ENCODE peak calls at places on chromosomes 12 and 14, in six cellular contexts. Q is IMR-90, P is H9, M is neuronal stem cell, L is H1, E is mesendoderm. T is an unnamed sample.

GRCh38 chr12:6489449-6489848 is 3.6 kb downstream of the MRPL51 start:
- DNase-seq in E (no peak), L (no peak), M (no peak), P (no peak), Q (no peak), T (no peak)

GRCh38 chr12:126784328-126784921 is 1482.5 kb upstream of the TMEM132C start:
- DNase-seq in L (peak), P (peak), M (peak), Q (no peak), E (peak), T (no peak)

GRCh38 chr12:109291531-109292341 is 17.3 kb downstream of the FOXN4 start:
- DNase-seq in M (peak), Q (no peak), P (peak), E (peak), L (peak), T (peak)

GRCh38 chr12:10366875-10367274 is 23.0 kb downstream of the KLRK1 start:
- DNase-seq in M (no peak), E (peak), Q (no peak), P (no peak), L (no peak), T (peak)

GRCh38 chr14:99725774-99726537 is 41.9 kb downstream of the CYP46A1 start:
- DNase-seq in M (no peak), E (peak), L (no peak), Q (no peak), P (peak), T (no peak)

GRCh38 chr12:2640709-2641108 is 154.1 kb upstream of the FKBP4 start:
- DNase-seq in M (no peak), L (no peak), E (peak), P (peak), Q (peak), T (peak)

GRCh38 chr12:13154027-13154538 is 42.4 kb upstream of the EMP1 start:
- DNase-seq in P (no peak), E (no peak), Q (peak), L (no peak), M (no peak), T (peak)

GRCh38 chr14:68762944-68763831 is 29.7 kb downstream of the ZFP36L1 start:
- DNase-seq in Q (peak), L (no peak), P (peak), E (peak), M (peak), T (no peak)

GRCh38 chr14:35825968-35826217 is 245 bp upstream of the BRMS1L start:
- DNase-seq in Q (no peak), M (no peak), P (no peak), L (no peak), E (no peak), T (no peak)

GRCh38 chr14:52299692-52300278 is 14.3 kb upstream of the PTGER2 start:
- DNase-seq in Q (peak), E (peak), M (no peak), P (no peak), L (no peak), T (peak)

GRCh38 chr12:80053048-80053790 is 46.1 kb upstream of the OTOGL start:
- DNase-seq in L (no peak), Q (peak), P (no peak), E (no peak), M (no peak), T (peak)

GRCh38 chr12:27709212-27709931 is 1.3 kb upstream of the MRPS35 start:
- DNase-seq in M (no peak), Q (no peak), E (no peak), L (no peak), P (no peak), T (no peak)

GRCh38 chr12:27711957-27712356 is 1.3 kb downstream of the MRPS35 start:
- DNase-seq in Q (no peak), E (no peak), M (no peak), L (no peak), P (no peak), T (no peak)

GRCh38 chr12:27709932-27710591 is 570 bp upstream of the MRPS35 start:
- DNase-seq in M (no peak), Q (peak), P (no peak), E (no peak), L (no peak), T (no peak)

GRCh38 chr12:27711312-27711682 is 665 bp downstream of the MRPS35 start:
- DNase-seq in M (no peak), P (no peak), E (peak), Q (no peak), L (no peak), T (no peak)

GRCh38 chr12:27710592-27711311 is at the start of gene MRPS35:
- DNase-seq in P (peak), M (peak), Q (peak), L (peak), E (peak), T (peak)
- H3K23ac ChIP-seq in P (no peak), M (peak), Q (peak), L (no peak), E (peak), T (no peak)

GRCh38 chr14:59483819-59484610 is at the start of the genes JKAMP and L3HYPDH:
- DNase-seq in Q (peak), P (peak), M (peak), L (peak), E (peak), T (peak)
- H3K23ac ChIP-seq in Q (peak), P (no peak), M (peak), L (no peak), E (peak), T (peak)

GRCh38 chr12:102204025-102204424 is 6.4 kb upstream of the PMCH start:
- DNase-seq in E (no peak), M (no peak), L (no peak), P (no peak), Q (no peak), T (no peak)
- H3K23ac ChIP-seq in E (no peak), M (no peak), L (no peak), P (no peak), Q (no peak), T (no peak)

GRCh38 chr14:55414551-55414950 is 2.9 kb upstream of the ATG14 start:
- DNase-seq in E (no peak), M (no peak), L (no peak), P (no peak), Q (no peak), T (no peak)
- H3K23ac ChIP-seq in E (no peak), M (no peak), L (no peak), P (no peak), Q (no peak), T (no peak)

DNA sequence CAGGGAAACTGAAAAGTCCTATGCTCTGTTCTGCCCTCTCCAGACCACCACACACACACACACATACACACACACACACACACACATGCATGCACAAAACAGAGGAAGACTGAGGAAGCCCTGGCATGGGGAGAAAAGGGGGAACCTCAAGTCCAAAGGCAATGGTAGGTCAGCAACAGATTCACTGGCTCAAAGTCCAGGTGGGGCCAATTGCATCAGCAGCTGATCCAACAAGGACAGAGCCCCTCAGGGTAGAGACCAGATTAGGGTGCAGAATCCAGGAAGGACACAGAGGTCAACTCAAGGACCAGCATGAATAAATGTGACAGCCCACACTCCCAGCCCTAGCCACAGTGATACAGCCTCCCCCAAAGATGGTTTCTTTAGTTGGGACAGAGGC is 425.0 kb upstream of the SOX5 start:
- DNase-seq in E (no peak), Q (no peak), P (no peak), L (no peak), M (no peak), T (no peak)
- H3K23ac ChIP-seq in E (no peak), Q (peak), P (no peak), L (no peak), M (no peak), T (no peak)

GRCh38 chr12:64446295-64446694 is 5.6 kb upstream of the TBK1 start:
- DNase-seq in L (no peak), P (no peak), M (no peak), Q (no peak), E (no peak), T (no peak)

GRCh38 chr12:64451687-64452558 is at the start of gene TBK1:
- DNase-seq in L (peak), M (peak), P (peak), Q (peak), E (peak), T (peak)

GRCh38 chr12:64450057-64450640 is 1.8 kb upstream of the TBK1 start:
- DNase-seq in Q (no peak), P (no peak), E (no peak), L (no peak), M (no peak), T (no peak)

GRCh38 chr12:64452559-64453329 is 824 bp downstream of the TBK1 start:
- DNase-seq in L (no peak), P (no peak), Q (peak), M (no peak), E (peak), T (peak)

DNA sequence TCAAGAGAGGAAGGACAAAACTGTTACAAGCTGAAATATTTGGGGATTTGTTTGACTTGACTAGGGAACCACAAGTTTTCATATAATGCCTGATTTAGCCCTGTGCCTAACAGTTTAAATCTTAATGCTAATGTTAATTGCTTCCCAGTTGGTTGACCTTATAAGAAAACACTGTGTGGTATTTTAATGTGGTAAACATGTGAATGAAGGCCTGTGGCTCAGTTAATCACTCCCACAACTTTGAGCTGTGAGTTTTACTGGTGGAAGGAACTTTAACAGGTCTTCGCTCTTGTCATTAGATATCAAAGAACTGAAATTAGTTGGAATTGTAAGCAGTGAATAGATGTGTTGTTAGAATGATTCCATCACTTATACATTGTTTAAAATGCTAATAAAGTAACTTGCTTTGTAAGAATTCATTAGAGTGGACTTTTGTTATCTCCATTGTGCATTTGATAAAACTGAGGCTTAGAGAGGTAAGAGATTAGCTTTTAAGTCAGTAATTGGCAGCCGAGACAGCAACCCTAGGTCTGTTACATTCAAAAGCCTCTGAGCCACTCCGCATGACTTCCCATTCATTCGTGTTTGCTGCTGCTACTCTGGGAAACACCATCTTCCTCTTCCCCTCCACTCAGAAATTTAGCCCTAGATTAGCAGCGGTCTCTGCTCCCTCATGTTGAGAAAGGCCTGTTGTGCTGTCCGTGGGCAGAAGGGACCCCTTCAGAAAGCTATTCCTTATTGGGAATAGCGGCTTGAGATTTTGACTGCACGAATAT is 1.0 kb upstream of the TBK1 start:
- DNase-seq in E (peak), L (no peak), M (peak), P (no peak), Q (peak), T (peak)
- H3K23ac ChIP-seq in E (no peak), L (no peak), M (no peak), P (no peak), Q (peak), T (no peak)

DNA sequence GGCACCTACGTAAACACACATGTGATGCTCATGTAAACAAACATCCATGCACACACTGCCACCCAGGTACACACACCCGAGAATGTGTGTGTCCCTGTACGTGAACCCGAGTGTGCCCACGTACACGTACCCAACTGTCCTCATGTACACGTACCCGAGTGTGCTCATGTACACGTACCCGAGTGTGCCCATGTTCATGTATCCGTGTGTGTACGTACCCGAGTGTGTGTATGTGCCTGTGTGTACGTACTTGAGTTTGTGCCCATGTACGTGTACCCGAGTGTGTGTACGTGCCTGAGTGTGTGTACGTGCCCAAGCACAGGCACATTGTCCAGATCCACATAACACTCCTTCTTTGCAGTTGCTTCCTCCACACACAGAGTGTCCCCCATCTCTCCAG is 45.0 kb downstream of the LRCOL1 start:
- DNase-seq in L (no peak), E (no peak), Q (no peak), M (no peak), P (no peak), T (no peak)
- H3K23ac ChIP-seq in L (no peak), E (no peak), Q (no peak), M (peak), P (no peak), T (no peak)

GRCh38 chr12:4701863-4702262 is 18.3 kb upstream of the GALNT8 start:
- DNase-seq in M (no peak), P (no peak), L (no peak), Q (no peak), E (no peak), T (no peak)

GRCh38 chr12:4705824-4706223 is 14.4 kb upstream of the GALNT8 start:
- DNase-seq in E (no peak), Q (no peak), P (no peak), L (no peak), M (no peak), T (no peak)

GRCh38 chr12:4703676-4704075 is 16.5 kb upstream of the GALNT8 start:
- DNase-seq in Q (no peak), P (no peak), E (no peak), L (no peak), M (no peak), T (no peak)

GRCh38 chr12:4701383-4701782 is 18.8 kb upstream of the GALNT8 start:
- DNase-seq in P (no peak), M (no peak), Q (peak), E (no peak), L (no peak), T (no peak)

GRCh38 chr12:4700621-4701026 is 19.6 kb upstream of the GALNT8 start:
- DNase-seq in Q (peak), E (no peak), P (peak), M (peak), L (no peak), T (no peak)
- H3K23ac ChIP-seq in Q (no peak), E (no peak), P (no peak), M (no peak), L (no peak), T (no peak)